ENCODE peak calls at places on chromosome 20, in seven cellular contexts. X is A673; F is activated T-helper 9 cell treated with anti-CD3 and anti-CD28 coated beads, Interleukin-2, amount 50 U/mL, for 16 hours; H is nephron progenitor cell; G is HepG2; S is LHCN-M2; E is MCF 10A. D is an unnamed sample.

GRCh38 chr20:44326391-44327159 is 10.3 kb upstream of the R3HDML start:
- DNase-seq in X (no peak), F (no peak), H (peak; percentile 44), G (no peak), S (no peak), E (no peak), D (no peak)

GRCh38 chr20:63167026-63167917 is 48.7 kb downstream of the YTHDF1 start:
- DNase-seq in X (no peak), F (no peak), H (no peak), G (no peak), S (no peak), E (no peak), D (no peak)

GRCh38 chr20:50611128-50611810 is 80.1 kb downstream of the RIPOR3 start:
- DNase-seq in X (no peak), F (no peak), H (no peak), G (no peak), S (no peak), E (no peak), D (no peak)

GRCh38 chr20:37411408-37412306 is 65.7 kb downstream of the SRC start:
- DNase-seq in X (no peak), F (no peak), H (no peak), G (no peak), S (no peak), E (no peak), D (peak; percentile 27)

GRCh38 chr20:51204051-51204450 is 181.1 kb upstream of the KCNG1 start:
- DNase-seq in X (no peak), F (no peak), H (no peak), G (no peak), S (no peak), E (no peak), D (no peak)

GRCh38 chr20:10634190-10634589 is 39.6 kb downstream of the JAG1 start:
- DNase-seq in X (no peak), F (no peak), H (no peak), G (no peak), S (no peak), E (no peak), D (peak; percentile 45)

GRCh38 chr20:42193119-42193518 is 574.9 kb upstream of the CHD6 start:
- DNase-seq in X (no peak), F (no peak), H (no peak), G (no peak), S (no peak), E (no peak), D (peak; percentile 2)

GRCh38 chr20:32343438-32343837 is 14.7 kb upstream of the ASXL1 start:
- DNase-seq in X (no peak), F (no peak), H (no peak), G (no peak), S (peak; percentile 68), E (peak; percentile 90), D (no peak)

GRCh38 chr20:13009682-13010406 is 1.1 kb downstream of the SPTLC3 start:
- DNase-seq in X (peak; percentile 36), F (no peak), H (no peak), G (peak; percentile 63), S (peak; percentile 90), E (peak; percentile 86), D (peak; percentile 21)

GRCh38 chr20:24872291-24873014 is 76.6 kb upstream of the CST7 start:
- DNase-seq in X (no peak), F (no peak), H (no peak), G (no peak), S (no peak), E (no peak), D (peak; percentile 97)

GRCh38 chr20:53586640-53587039 is 7.0 kb downstream of the ZNF217 start:
- DNase-seq in X (no peak), F (no peak), H (no peak), G (no peak), S (no peak), E (no peak), D (no peak)

GRCh38 chr20:63163596-63164560 is 52.1 kb downstream of the YTHDF1 start:
- DNase-seq in X (peak; percentile 52), F (no peak), H (no peak), G (no peak), S (no peak), E (no peak), D (peak; percentile 28)

GRCh38 chr20:49248301-49248700 is 29.1 kb downstream of the DDX27 start:
- DNase-seq in X (no peak), F (no peak), H (no peak), G (no peak), S (no peak), E (no peak), D (no peak)

GRCh38 chr20:51372176-51372803 is 170.2 kb downstream of the NFATC2 start:
- DNase-seq in X (peak; percentile 74), F (peak; percentile 38), H (peak; percentile 77), G (peak; percentile 64), S (peak; percentile 48), E (peak; percentile 75), D (peak; percentile 58)

GRCh38 chr20:59004763-59005522 is 2.1 kb downstream of the CTSZ start:
- DNase-seq in X (peak; percentile 52), F (no peak), H (no peak), G (peak; percentile 71), S (no peak), E (no peak), D (peak; percentile 9)

GRCh38 chr20:1803216-1804128 is 91.7 kb upstream of the SIRPA start:
- DNase-seq in X (peak; percentile 83), F (no peak), H (peak; percentile 71), G (no peak), S (no peak), E (no peak), D (peak; percentile 82)

GRCh38 chr20:34861386-34862084 is 11.1 kb downstream of the GGT7 start:
- DNase-seq in X (no peak), F (no peak), H (no peak), G (no peak), S (peak; percentile 69), E (no peak), D (peak; percentile 53)

D was measured in NCI-H69.